ENCODE peak calls at places on chromosome 6, in five cellular contexts. R is body of pancreas, A is hippocampal formation, F is memory B cell, S is mucosa of descending colon. V is an unnamed sample.

GRCh38 chr6:137927777-137928218 is 60.7 kb downstream of the TNFAIP3 start:
- DNase-seq in A (no peak), S (no peak), F (peak), R (no peak), V (peak)

GRCh38 chr6:39688494-39688893 is 36.7 kb downstream of the KIF6 start:
- DNase-seq in S (no peak), A (no peak), F (no peak), R (no peak), V (no peak)

GRCh38 chr6:137867685-137868509 is 838 bp downstream of the TNFAIP3 start:
- DNase-seq in S (peak), A (no peak), R (peak), F (peak), V (peak)

GRCh38 chr6:5677219-5678000 is 329.3 kb downstream of the NRN1 start:
- DNase-seq in F (no peak), S (no peak), A (no peak), R (no peak), V (no peak)

GRCh38 chr6:153103256-153103655 is 27.8 kb downstream of the RGS17 start:
- DNase-seq in F (no peak), R (no peak), S (no peak), A (no peak), V (no peak)

GRCh38 chr6:3913958-3914337 is 64.8 kb downstream of the FAM50B start:
- DNase-seq in F (no peak), R (no peak), A (no peak), S (no peak), V (no peak)

GRCh38 chr6:157860505-157860991 is 37.5 kb downstream of the SNX9 start:
- DNase-seq in F (no peak), A (no peak), R (no peak), S (no peak), V (no peak)

GRCh38 chr6:129889580-129889979 is 28.5 kb upstream of the TMEM244 start:
- DNase-seq in A (no peak), F (no peak), R (no peak), S (no peak), V (no peak)

GRCh38 chr6:27156874-27157460 is 90.5 kb upstream of the PRSS16 start:
- DNase-seq in F (no peak), S (no peak), A (no peak), R (no peak), V (no peak)

GRCh38 chr6:14875678-14876063 is 370.2 kb upstream of the JARID2 start:
- DNase-seq in R (no peak), A (no peak), F (no peak), S (no peak), V (no peak)

GRCh38 chr6:25014806-25015560 is 79.2 kb upstream of the RIPOR2 start:
- DNase-seq in S (no peak), R (no peak), A (peak), F (no peak), V (no peak)

GRCh38 chr6:132275253-132275970 is 125.9 kb downstream of the MOXD1 start:
- DNase-seq in A (no peak), R (no peak), F (no peak), S (no peak), V (no peak)

V was measured in left colon.